ENCODE peak calls at places on chromosome 17, in six cellular contexts. One of them, this sample, is unnamed.

GRCh38 chr17:3715296-3715695 is 8.4 kb upstream of the HASPIN start:
- DNase-seq in glutamatergic neuron: no peak
- DNase-seq in cardiac fibroblast: no peak
- DNase-seq in stomach: no peak
- DNase-seq in mammary epithelial cell: no peak
- DNase-seq in natural killer cell: no peak
- DNase-seq in this sample: no peak

GRCh38 chr17:1648582-1649115 is 1.0 kb downstream of the RILP start:
- DNase-seq in glutamatergic neuron: peak
- DNase-seq in cardiac fibroblast: peak
- DNase-seq in stomach: peak
- DNase-seq in mammary epithelial cell: peak
- DNase-seq in natural killer cell: peak
- DNase-seq in this sample: peak

GRCh38 chr17:78337244-78338109 is 22.4 kb downstream of the SOCS3 start:
- DNase-seq in glutamatergic neuron: no peak
- DNase-seq in cardiac fibroblast: peak
- DNase-seq in stomach: no peak
- DNase-seq in mammary epithelial cell: peak
- DNase-seq in natural killer cell: no peak
- DNase-seq in this sample: no peak

GRCh38 chr17:68161644-68162428 is 86.0 kb upstream of the AMZ2 start:
- DNase-seq in glutamatergic neuron: no peak
- DNase-seq in cardiac fibroblast: no peak
- DNase-seq in stomach: no peak
- DNase-seq in mammary epithelial cell: no peak
- DNase-seq in natural killer cell: no peak
- DNase-seq in this sample: no peak

GRCh38 chr17:78933025-78933958 is 8.1 kb upstream of the TIMP2 start:
- DNase-seq in glutamatergic neuron: no peak
- DNase-seq in cardiac fibroblast: peak
- DNase-seq in stomach: peak
- DNase-seq in mammary epithelial cell: peak
- DNase-seq in natural killer cell: no peak
- DNase-seq in this sample: peak

GRCh38 chr17:38877130-38877851 is 7.4 kb downstream of the LASP1 start:
- DNase-seq in glutamatergic neuron: peak
- DNase-seq in cardiac fibroblast: no peak
- DNase-seq in stomach: no peak
- DNase-seq in mammary epithelial cell: no peak
- DNase-seq in natural killer cell: no peak
- DNase-seq in this sample: no peak

GRCh38 chr17:17350491-17351355 is 47.5 kb downstream of the NT5M start:
- DNase-seq in glutamatergic neuron: no peak
- DNase-seq in cardiac fibroblast: no peak
- DNase-seq in stomach: peak
- DNase-seq in mammary epithelial cell: peak
- DNase-seq in natural killer cell: no peak
- DNase-seq in this sample: no peak

GRCh38 chr17:49556183-49556943 is 19.3 kb upstream of the NXPH3 start:
- DNase-seq in glutamatergic neuron: peak
- DNase-seq in cardiac fibroblast: peak
- DNase-seq in stomach: peak
- DNase-seq in mammary epithelial cell: peak
- DNase-seq in natural killer cell: peak
- DNase-seq in this sample: no peak

GRCh38 chr17:79970576-79971068 is 65.0 kb downstream of the TBC1D16 start:
- DNase-seq in glutamatergic neuron: peak
- DNase-seq in cardiac fibroblast: peak
- DNase-seq in stomach: peak
- DNase-seq in mammary epithelial cell: peak
- DNase-seq in natural killer cell: no peak
- DNase-seq in this sample: no peak

GRCh38 chr17:46935658-46936266 is 12.8 kb downstream of the GOSR2 start:
- DNase-seq in glutamatergic neuron: no peak
- DNase-seq in cardiac fibroblast: peak
- DNase-seq in stomach: peak
- DNase-seq in mammary epithelial cell: no peak
- DNase-seq in natural killer cell: no peak
- DNase-seq in this sample: no peak

GRCh38 chr17:56213031-56213430 is 59.8 kb downstream of the ANKFN1 start:
- DNase-seq in glutamatergic neuron: no peak
- DNase-seq in cardiac fibroblast: no peak
- DNase-seq in stomach: no peak
- DNase-seq in mammary epithelial cell: no peak
- DNase-seq in natural killer cell: no peak
- DNase-seq in this sample: no peak

GRCh38 chr17:38867179-38867994 is 2.5 kb upstream of the LASP1 start:
- DNase-seq in glutamatergic neuron: peak
- DNase-seq in cardiac fibroblast: peak
- DNase-seq in stomach: peak
- DNase-seq in mammary epithelial cell: peak
- DNase-seq in natural killer cell: no peak
- DNase-seq in this sample: no peak

GRCh38 chr17:34443832-34444469 is 80.9 kb upstream of the CCL1 start:
- DNase-seq in glutamatergic neuron: peak
- DNase-seq in cardiac fibroblast: no peak
- DNase-seq in stomach: no peak
- DNase-seq in mammary epithelial cell: no peak
- DNase-seq in natural killer cell: no peak
- DNase-seq in this sample: no peak
- TF ChIP-seq CTCF in glutamatergic neuron: peak
- TF ChIP-seq CTCF in cardiac fibroblast: no peak
- TF ChIP-seq CTCF in stomach: no peak
- TF ChIP-seq CTCF in mammary epithelial cell: no peak
- TF ChIP-seq CTCF in natural killer cell: no peak
- TF ChIP-seq CTCF in this sample: no peak

DNA sequence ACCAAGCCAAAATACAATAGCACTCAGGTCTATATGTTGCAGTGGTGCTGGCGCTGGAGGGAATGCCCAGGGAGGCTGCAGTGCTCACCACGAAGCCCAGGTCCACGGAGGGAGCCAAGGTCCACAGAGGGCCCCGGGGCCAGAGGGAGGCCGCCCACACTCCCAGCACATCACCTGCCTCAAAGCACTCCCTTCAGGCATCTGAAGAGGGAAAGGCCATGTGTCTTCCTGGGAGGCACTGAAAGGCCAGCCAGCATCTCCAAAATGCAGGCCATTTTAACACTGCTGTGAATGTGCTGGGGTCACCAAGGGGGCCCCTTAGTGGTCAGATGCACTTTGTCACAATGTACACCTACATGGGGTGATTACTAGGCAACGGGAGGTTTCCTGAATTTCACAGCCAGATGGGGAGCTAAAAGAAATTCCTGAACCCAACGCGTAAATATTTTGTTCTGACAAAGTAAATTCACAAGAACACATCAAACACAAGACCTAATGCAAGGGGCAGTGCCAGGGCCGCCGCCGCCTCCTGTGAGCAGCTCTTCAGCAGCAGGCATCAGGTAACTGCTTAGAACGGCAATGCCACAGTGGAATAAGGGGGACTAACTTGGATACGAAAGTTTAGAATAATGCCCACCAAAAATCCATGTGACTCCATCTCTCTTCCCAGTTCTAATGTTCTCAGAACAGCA is 42.8 kb downstream of the USP22 start:
- DNase-seq in glutamatergic neuron: no peak
- DNase-seq in cardiac fibroblast: no peak
- DNase-seq in stomach: no peak
- DNase-seq in mammary epithelial cell: no peak
- DNase-seq in natural killer cell: no peak
- DNase-seq in this sample: no peak
- TF ChIP-seq CTCF in glutamatergic neuron: no peak
- TF ChIP-seq CTCF in cardiac fibroblast: no peak
- TF ChIP-seq CTCF in stomach: no peak
- TF ChIP-seq CTCF in mammary epithelial cell: no peak
- TF ChIP-seq CTCF in natural killer cell: no peak
- TF ChIP-seq CTCF in this sample: no peak

GRCh38 chr17:75393523-75394331 is 11.8 kb downstream of the GRB2 start:
- DNase-seq in glutamatergic neuron: peak
- DNase-seq in cardiac fibroblast: peak
- DNase-seq in stomach: peak
- DNase-seq in mammary epithelial cell: peak
- DNase-seq in natural killer cell: peak
- DNase-seq in this sample: peak
- TF ChIP-seq CTCF in glutamatergic neuron: no peak
- TF ChIP-seq CTCF in cardiac fibroblast: peak
- TF ChIP-seq CTCF in stomach: no peak
- TF ChIP-seq CTCF in mammary epithelial cell: no peak
- TF ChIP-seq CTCF in natural killer cell: no peak
- TF ChIP-seq CTCF in this sample: no peak

GRCh38 chr17:48107137-48108055 is at the start of gene SNX11:
- DNase-seq in glutamatergic neuron: peak
- DNase-seq in cardiac fibroblast: peak
- DNase-seq in stomach: peak
- DNase-seq in mammary epithelial cell: peak
- DNase-seq in natural killer cell: peak
- DNase-seq in this sample: peak
- TF ChIP-seq CTCF in glutamatergic neuron: no peak
- TF ChIP-seq CTCF in cardiac fibroblast: peak
- TF ChIP-seq CTCF in stomach: no peak
- TF ChIP-seq CTCF in mammary epithelial cell: no peak
- TF ChIP-seq CTCF in natural killer cell: no peak
- TF ChIP-seq CTCF in this sample: no peak

GRCh38 chr17:40873801-40874200 is 6.8 kb upstream of the KRT12 start:
- DNase-seq in glutamatergic neuron: no peak
- DNase-seq in cardiac fibroblast: no peak
- DNase-seq in stomach: no peak
- DNase-seq in mammary epithelial cell: no peak
- DNase-seq in natural killer cell: no peak
- DNase-seq in this sample: no peak

GRCh38 chr17:40872416-40872815 is 5.4 kb upstream of the KRT12 start:
- DNase-seq in glutamatergic neuron: no peak
- DNase-seq in cardiac fibroblast: no peak
- DNase-seq in stomach: no peak
- DNase-seq in mammary epithelial cell: no peak
- DNase-seq in natural killer cell: no peak
- DNase-seq in this sample: peak

GRCh38 chr17:40870136-40870535 is 3.1 kb upstream of the KRT12 start:
- DNase-seq in glutamatergic neuron: no peak
- DNase-seq in cardiac fibroblast: no peak
- DNase-seq in stomach: no peak
- DNase-seq in mammary epithelial cell: no peak
- DNase-seq in natural killer cell: no peak
- DNase-seq in this sample: no peak

GRCh38 chr17:40871316-40871715 is 4.3 kb upstream of the KRT12 start:
- DNase-seq in glutamatergic neuron: no peak
- DNase-seq in cardiac fibroblast: no peak
- DNase-seq in stomach: no peak
- DNase-seq in mammary epithelial cell: no peak
- DNase-seq in natural killer cell: no peak
- DNase-seq in this sample: no peak

DNA sequence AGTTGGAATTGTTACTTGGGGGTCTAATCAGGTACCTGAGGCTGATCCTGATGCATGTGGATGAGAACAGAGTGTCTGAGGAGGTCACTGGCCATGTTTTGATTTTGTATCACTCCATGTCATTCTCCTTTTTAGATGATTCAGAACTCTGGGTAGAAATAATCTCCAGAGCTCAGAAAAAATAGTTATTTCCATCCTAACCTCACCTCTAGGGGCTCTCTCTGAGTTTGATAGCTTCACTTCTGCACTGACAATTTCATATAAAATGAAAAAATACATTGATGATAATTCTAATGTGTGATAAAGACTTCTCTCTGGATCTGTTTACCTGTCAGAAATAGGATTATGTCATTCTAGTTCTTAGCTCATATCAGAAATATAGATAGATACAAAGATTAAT is 6.2 kb upstream of the KRT12 start:
- DNase-seq in glutamatergic neuron: no peak
- DNase-seq in cardiac fibroblast: no peak
- DNase-seq in stomach: no peak
- DNase-seq in mammary epithelial cell: no peak
- DNase-seq in natural killer cell: no peak
- DNase-seq in this sample: no peak
- TF ChIP-seq CTCF in glutamatergic neuron: no peak
- TF ChIP-seq CTCF in cardiac fibroblast: no peak
- TF ChIP-seq CTCF in stomach: no peak
- TF ChIP-seq CTCF in mammary epithelial cell: no peak
- TF ChIP-seq CTCF in natural killer cell: no peak
- TF ChIP-seq CTCF in this sample: no peak

This sample was measured in AG09319.